ENCODE peak calls at places on chromosomes 4 and X, in eight cellular contexts. E is stimulated activated CD8-positive, alpha-beta memory T cell treated with anti-CD3 and anti-CD28 coated beads, Interleukin-4, amount 100 ng/mL, for 24 hours; P is iris pigment epithelial cell; G is activated CD4-positive, alpha-beta T cell treated with anti-CD3 and anti-CD28 coated beads, Interleukin-2, amount 10 ng/mL, durations not matched to agents 7 days and 5 days; I is activated CD8-positive, alpha-beta memory T cell treated with anti-CD3 and anti-CD28 coated beads, Interleukin-2, amount 50 U/mL, for 48 hours; Q is EH; T is nephron progenitor cell; V is heart right ventricle. U is an unnamed sample.

GRCh38 chr4:107666134-107666533 is 53.9 kb downstream of the PAPSS1 start:
- DNase-seq in G (no peak), I (no peak), P (peak; percentile 60), V (no peak), Q (peak; percentile 51), E (no peak), T (no peak), U (no peak)

GRCh38 chr4:155241225-155241624 is 32.8 kb downstream of the NPY2R start:
- DNase-seq in G (no peak), E (no peak), P (no peak), T (no peak), Q (no peak), V (no peak), I (no peak), U (no peak)

GRCh38 chr4:147407261-147408045 is 73.4 kb upstream of the EDNRA start:
- DNase-seq in G (no peak), I (no peak), V (peak; percentile 14), T (no peak), P (peak; percentile 75), E (no peak), Q (peak; percentile 13), U (no peak)

GRCh38 chr4:34422472-34422871 is 1821.8 kb downstream of the ARAP2 start:
- DNase-seq in P (peak; percentile 11), V (no peak), I (no peak), E (no peak), T (no peak), G (no peak), Q (peak; percentile 3), U (no peak)

GRCh38 chr4:40998680-40999358 is 215.5 kb downstream of the APBB2 start:
- DNase-seq in I (no peak), E (no peak), P (peak; percentile 95), Q (peak; percentile 77), T (no peak), G (no peak), V (peak; percentile 49), U (no peak)

GRCh38 chr4:113106076-113106475 is 56.6 kb downstream of the ANK2 start:
- DNase-seq in V (no peak), P (peak; percentile 41), Q (peak; percentile 43), I (no peak), E (no peak), T (no peak), G (no peak), U (no peak)

GRCh38 chr4:128823025-128823661 is 13.6 kb downstream of the JADE1 start:
- DNase-seq in T (no peak), P (peak; percentile 94), Q (peak; percentile 98), G (no peak), I (no peak), V (no peak), E (no peak), U (no peak)

GRCh38 chrX:13770013-13770412 is 35.5 kb downstream of the OFD1 start:
- DNase-seq in P (no peak), V (no peak), I (no peak), E (no peak), G (no peak), Q (no peak), T (no peak), U (no peak)

GRCh38 chrX:133987188-133987587 is 1.8 kb upstream of the GPC3 start:
- DNase-seq in Q (no peak), G (no peak), P (no peak), T (no peak), I (no peak), V (no peak), E (no peak), U (no peak)

GRCh38 chr4:106898621-106899230 is 137.4 kb downstream of the DKK2 start:
- DNase-seq in Q (peak; percentile 62), G (peak; percentile 41), P (peak; percentile 73), E (no peak), V (no peak), T (peak; percentile 48), I (no peak), U (no peak)

GRCh38 chr4:1727117-1728031 is 6.1 kb downstream of the TACC3 start:
- DNase-seq in E (no peak), G (no peak), Q (peak; percentile 87), I (no peak), P (peak; percentile 84), V (peak; percentile 83), T (no peak), U (peak; percentile 82)

GRCh38 chr4:38728651-38729141 is 54.1 kb downstream of the TLR10 start:
- DNase-seq in I (no peak), P (no peak), Q (no peak), T (no peak), V (no peak), E (no peak), G (no peak), U (peak; percentile 78)

GRCh38 chr4:163048447-163048846 is 118.2 kb downstream of the NAF1 start:
- DNase-seq in E (no peak), I (no peak), G (peak; percentile 14), V (no peak), P (peak; percentile 45), T (peak; percentile 15), Q (peak; percentile 27), U (no peak)

GRCh38 chrX:134671207-134671750 is 13.0 kb upstream of the PLAC1 start:
- DNase-seq in Q (peak; percentile 28), P (peak; percentile 44), I (no peak), E (no peak), G (no peak), T (no peak), V (no peak), U (no peak)

GRCh38 chr4:55125087-55125721 is at the start of gene KDR:
- DNase-seq in P (peak; percentile 40), E (no peak), I (no peak), T (peak; percentile 90), V (peak; percentile 69), G (no peak), Q (peak; percentile 19), U (peak; percentile 54)

GRCh38 chrX:95291561-95291960 is 1393.1 kb upstream of the DIAPH2 start:
- DNase-seq in G (no peak), T (no peak), Q (no peak), E (no peak), I (no peak), V (no peak), P (no peak), U (no peak)

GRCh38 chrX:103475381-103475780 is 43.9 kb downstream of the RAB40A start:
- DNase-seq in G (no peak), V (no peak), P (peak; percentile 61), I (no peak), E (no peak), Q (no peak), T (no peak), U (no peak)

GRCh38 chrX:40922307-40922706 is 162.9 kb upstream of the USP9X start:
- DNase-seq in E (no peak), Q (peak; percentile 51), V (no peak), T (no peak), I (no peak), G (no peak), P (peak; percentile 91), U (no peak)

GRCh38 chr4:70688795-70689231 is 481 bp downstream of the UTP3 start:
- DNase-seq in I (peak; percentile 62), G (peak; percentile 14), E (no peak), P (peak; percentile 36), V (no peak), T (peak; percentile 32), Q (peak; percentile 31), U (no peak)

GRCh38 chrX:17242470-17242869 is 132.5 kb upstream of the NHS start:
- DNase-seq in G (peak; percentile 36), E (no peak), I (no peak), T (peak; percentile 60), V (peak; percentile 28), Q (peak; percentile 46), P (peak; percentile 42), U (no peak)

GRCh38 chr4:139959398-139959797 is 194.6 kb downstream of the MAML3 start:
- DNase-seq in Q (no peak), T (peak; percentile 10), E (no peak), V (no peak), I (no peak), P (no peak), G (no peak), U (no peak)

GRCh38 chr4:82694892-82695291 is 103.7 kb downstream of the SCD5 start:
- DNase-seq in E (no peak), T (no peak), I (no peak), Q (no peak), G (no peak), P (no peak), V (no peak), U (no peak)

GRCh38 chr4:76703676-76704075 is 194.3 kb downstream of the SOWAHB start:
- DNase-seq in Q (peak; percentile 73), G (no peak), V (no peak), E (no peak), T (no peak), P (no peak), I (no peak), U (no peak)

GRCh38 chr4:169774466-169775445 is 17.0 kb upstream of the HPF1 start:
- DNase-seq in E (peak; percentile 17), T (peak; percentile 33), P (no peak), Q (no peak), G (peak; percentile 10), I (peak; percentile 60), V (no peak), U (no peak)

GRCh38 chr4:52873191-52873590 is 11.1 kb downstream of the RASL11B start:
- DNase-seq in G (no peak), E (no peak), P (no peak), T (no peak), V (no peak), I (no peak), Q (no peak), U (no peak)

GRCh38 chr4:54635329-54635728 is 22.4 kb upstream of the KIT start:
- DNase-seq in T (no peak), Q (no peak), P (no peak), V (no peak), I (no peak), E (no peak), G (no peak), U (no peak)

GRCh38 chr4:11954093-11954492 is 525.4 kb upstream of the HS3ST1 start:
- DNase-seq in Q (no peak), T (no peak), V (no peak), G (no peak), E (no peak), P (peak; percentile 14), I (no peak), U (no peak)

GRCh38 chrX:110944793-110945466 is 149.3 kb upstream of the CHRDL1 start:
- DNase-seq in G (no peak), V (no peak), T (no peak), P (no peak), Q (no peak), I (no peak), E (no peak), U (no peak)

GRCh38 chr4:4780634-4781287 is 78.7 kb upstream of the MSX1 start:
- DNase-seq in G (no peak), T (no peak), Q (peak; percentile 83), P (peak; percentile 74), E (no peak), V (no peak), I (no peak), U (no peak)

GRCh38 chr4:26860922-26861433 is 337 bp downstream of the STIM2 start:
- DNase-seq in G (peak; percentile 39), P (peak; percentile 66), I (peak; percentile 81), Q (peak; percentile 70), V (no peak), E (peak; percentile 31), T (peak; percentile 74), U (peak; percentile 78)

GRCh38 chr4:80092847-80093246 is 19.8 kb upstream of the ANTXR2 start:
- DNase-seq in V (no peak), G (no peak), I (no peak), P (no peak), E (no peak), Q (no peak), T (no peak), U (no peak)

GRCh38 chr4:79864470-79865190 is 208.4 kb downstream of the ANTXR2 start:
- DNase-seq in Q (no peak), T (peak; percentile 2), E (no peak), V (no peak), G (no peak), P (no peak), I (no peak), U (no peak)

GRCh38 chrX:101658661-101659477 is 781 bp downstream of the ARMCX2 start:
- DNase-seq in G (peak; percentile 57), Q (peak; percentile 67), V (peak; percentile 79), P (peak; percentile 56), E (peak; percentile 45), T (peak; percentile 77), I (peak; percentile 65), U (peak; percentile 80)

U was measured in lower lobe of right lung.